ENCODE peak calls at places on chromosome 14, in six cellular contexts. F is HFF-Myc, N is heart right ventricle, K is IMR-90, E is A549, W is uterus. O is an unnamed sample.

GRCh38 chr14:102916347-102917055 is 6.0 kb upstream of the AMN start:
- DNase-seq in F (no peak), N (no peak), K (no peak), E (no peak), W (no peak), O (no peak)

GRCh38 chr14:77120771-77121743 is 20.5 kb downstream of the ZDHHC22 start:
- DNase-seq in F (no peak), N (no peak), K (no peak), E (no peak), W (no peak), O (no peak)

GRCh38 chr14:74941676-74942097 is 13.7 kb downstream of the PGF start:
- DNase-seq in F (no peak), N (no peak), K (peak; percentile 57), E (no peak), W (peak; percentile 56), O (peak; percentile 59)

GRCh38 chr14:77303417-77304156 is 17.1 kb downstream of the POMT2 start:
- DNase-seq in F (peak; percentile 56), N (no peak), K (peak; percentile 97), E (peak; percentile 92), W (no peak), O (no peak)

GRCh38 chr14:53845813-53846693 is 110.6 kb downstream of the BMP4 start:
- DNase-seq in F (no peak), N (no peak), K (no peak), E (peak; percentile 53), W (no peak), O (no peak)

GRCh38 chr14:58777541-58777979 is 139.8 kb downstream of the DACT1 start:
- DNase-seq in F (peak; percentile 43), N (no peak), K (peak; percentile 76), E (no peak), W (no peak), O (no peak)

GRCh38 chr14:54488318-54488645 is 498 bp downstream of the GMFB start:
- DNase-seq in F (no peak), N (no peak), K (no peak), E (no peak), W (no peak), O (no peak)

GRCh38 chr14:101588990-101589389 is 27.7 kb downstream of the DIO3 start:
- DNase-seq in F (no peak), N (no peak), K (no peak), E (no peak), W (no peak), O (no peak)

GRCh38 chr14:76292561-76292960 is 83.4 kb upstream of the ESRRB start:
- DNase-seq in F (no peak), N (no peak), K (no peak), E (no peak), W (no peak), O (no peak)

GRCh38 chr14:96253140-96253539 is 2.9 kb upstream of the BDKRB1 start:
- DNase-seq in F (no peak), N (no peak), K (peak; percentile 98), E (peak; percentile 64), W (peak; percentile 48), O (no peak)

GRCh38 chr14:66284346-66284745 is 201.8 kb upstream of the CCDC196 start:
- DNase-seq in F (no peak), N (no peak), K (peak; percentile 0), E (no peak), W (no peak), O (no peak)

GRCh38 chr14:49972199-49972671 is 79.4 kb downstream of the ARF6 start:
- DNase-seq in F (peak; percentile 89), N (peak; percentile 53), K (peak; percentile 74), E (no peak), W (peak; percentile 52), O (no peak)

DNA sequence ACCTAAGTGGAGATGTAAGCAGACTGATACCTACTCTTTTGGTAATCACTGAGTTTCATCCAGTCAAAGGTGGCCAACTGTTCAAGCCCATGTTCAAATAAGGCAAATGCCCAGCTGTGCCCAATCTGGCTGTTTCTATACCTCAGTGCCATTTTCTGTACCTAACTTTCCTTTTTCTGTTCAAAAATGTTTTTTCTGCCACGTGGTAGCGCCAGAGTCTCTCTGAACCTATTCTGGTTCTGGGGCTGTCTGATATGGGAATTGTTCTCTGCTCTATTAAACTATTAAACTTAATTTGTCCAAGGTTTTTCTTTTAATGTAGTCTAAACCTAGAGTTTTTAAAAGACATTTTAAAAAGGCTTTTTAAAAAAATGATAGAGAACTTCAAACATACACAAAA is 391.2 kb downstream of the NOVA1 start:
- DNase-seq in F (no peak), N (no peak), K (no peak), E (no peak), W (no peak), O (no peak)
- TF ChIP-seq CTCF in F (no peak), N (no peak), K (peak; percentile 24), E (no peak), W (no peak), O (no peak)

DNA sequence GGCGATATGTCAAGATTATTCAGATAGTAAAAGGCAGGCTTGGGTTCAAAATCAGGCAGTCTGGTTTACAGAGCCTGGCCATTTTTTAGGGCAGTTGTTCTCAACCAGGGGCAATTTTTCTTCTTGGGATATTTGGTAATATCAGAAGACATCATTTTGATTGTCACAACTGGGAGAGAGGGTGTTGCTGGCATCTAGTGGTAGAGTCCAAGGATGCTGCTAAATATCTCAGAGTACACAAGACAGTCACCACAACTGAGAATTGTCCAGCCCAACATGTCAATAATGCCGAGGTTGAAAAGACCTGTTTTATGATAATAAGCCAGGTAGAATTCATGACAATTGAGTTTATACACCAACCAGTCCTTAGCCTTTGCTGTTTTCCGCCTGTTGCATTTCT is 733.9 kb downstream of the NRXN3 start:
- DNase-seq in F (no peak), N (no peak), K (no peak), E (no peak), W (no peak), O (no peak)
- TF ChIP-seq CTCF in F (no peak), N (no peak), K (no peak), E (no peak), W (no peak), O (no peak)

DNA sequence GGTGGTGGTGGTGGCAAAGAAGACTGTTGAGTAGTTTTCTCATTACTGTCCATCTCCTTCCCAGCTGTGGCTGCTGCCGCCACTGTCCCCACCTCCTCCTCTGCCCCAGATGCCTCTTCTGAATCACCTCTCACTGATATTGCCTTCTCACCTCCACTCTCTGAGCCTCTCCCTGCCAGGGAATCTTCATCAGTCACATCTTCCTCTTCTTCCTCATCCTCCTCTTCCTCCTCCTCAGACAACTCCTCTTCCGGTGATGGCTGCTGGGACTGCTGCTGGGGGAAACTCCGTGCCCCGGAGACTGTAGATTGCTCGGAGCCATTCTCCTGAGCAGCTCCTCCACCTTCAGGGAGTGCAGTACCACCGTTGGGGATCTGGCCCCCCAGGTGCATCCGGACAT is 2.9 kb downstream of the SALL2 start:
- DNase-seq in F (no peak), N (no peak), K (no peak), E (no peak), W (no peak), O (no peak)
- TF ChIP-seq CTCF in F (no peak), N (no peak), K (no peak), E (no peak), W (no peak), O (no peak)

DNA sequence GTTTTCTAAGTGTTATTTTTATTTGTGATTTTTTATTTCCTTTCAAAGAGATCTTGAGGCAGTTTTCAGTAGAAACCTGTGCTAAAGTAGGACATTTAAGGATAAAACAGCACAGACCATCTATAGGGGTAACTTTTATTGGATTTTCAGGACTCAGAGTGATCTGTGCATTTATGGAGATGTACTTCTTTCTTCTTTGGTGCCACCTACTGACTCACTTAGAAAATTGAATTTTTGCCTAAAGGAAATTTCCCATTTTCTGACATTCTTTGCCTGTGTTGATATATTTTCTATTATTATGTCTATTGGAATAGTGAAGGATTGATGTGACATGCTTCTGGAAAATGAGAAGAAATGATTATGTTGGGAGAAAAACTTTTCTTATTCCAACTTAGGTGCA is 113.0 kb downstream of the UNC79 start:
- DNase-seq in F (no peak), N (no peak), K (peak; percentile 33), E (peak; percentile 3), W (no peak), O (no peak)
- TF ChIP-seq CTCF in F (peak; percentile 19), N (no peak), K (peak; percentile 53), E (peak; percentile 58), W (no peak), O (no peak)

GRCh38 chr14:69288001-69288771 is 28.2 kb downstream of the GALNT16 start:
- DNase-seq in F (no peak), N (peak; percentile 65), K (peak; percentile 42), E (peak; percentile 46), W (peak; percentile 71), O (no peak)

GRCh38 chr14:69285661-69286255 is 25.8 kb downstream of the GALNT16 start:
- DNase-seq in F (no peak), N (no peak), K (no peak), E (no peak), W (no peak), O (no peak)

GRCh38 chr14:69288956-69289705 is 29.2 kb downstream of the GALNT16 start:
- DNase-seq in F (no peak), N (no peak), K (no peak), E (no peak), W (no peak), O (no peak)

GRCh38 chr14:69289811-69290520 is 30.0 kb downstream of the GALNT16 start:
- DNase-seq in F (no peak), N (peak; percentile 60), K (no peak), E (no peak), W (no peak), O (no peak)

GRCh38 chr14:69287096-69287991 is 27.4 kb downstream of the GALNT16 start:
- DNase-seq in F (no peak), N (no peak), K (no peak), E (no peak), W (no peak), O (no peak)
- TF ChIP-seq CTCF in F (no peak), N (no peak), K (peak; percentile 3), E (no peak), W (no peak), O (no peak)

GRCh38 chr14:72154645-72155378 is 222.6 kb downstream of the RGS6 start:
- DNase-seq in F (no peak), N (no peak), K (no peak), E (no peak), W (no peak), O (no peak)
- TF ChIP-seq CTCF in F (no peak), N (no peak), K (no peak), E (no peak), W (no peak), O (no peak)

DNA sequence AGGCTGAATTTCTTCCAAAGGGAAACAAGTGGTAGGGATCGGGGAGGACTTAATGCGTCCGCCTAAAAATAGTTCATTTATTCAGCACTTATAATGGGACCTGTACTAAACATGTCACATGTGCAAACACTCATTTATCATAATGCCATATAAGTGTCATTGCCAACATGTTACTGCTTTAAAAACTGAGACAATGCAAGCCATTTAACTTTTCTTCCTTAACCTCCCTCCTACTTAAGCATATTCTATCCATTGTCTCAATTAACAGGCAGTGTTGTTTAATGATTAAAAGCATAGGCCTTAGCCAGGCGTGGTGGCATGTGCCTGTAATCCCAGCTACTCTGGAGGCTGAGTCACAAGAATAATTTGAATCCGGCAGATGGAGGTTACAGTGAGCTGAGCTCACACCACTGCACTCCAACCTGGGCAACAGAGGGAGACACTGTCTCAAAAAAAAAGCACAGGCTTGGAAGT is 13.5 kb upstream of the SCFD1 start:
- DNase-seq in F (no peak), N (no peak), K (peak; percentile 59), E (no peak), W (no peak), O (no peak)
- TF ChIP-seq CTCF in F (no peak), N (no peak), K (peak; percentile 22), E (no peak), W (no peak), O (no peak)

O was measured in natural killer cell.